ENCODE peak calls at places on chromosomes 6 and 20, in five cellular contexts. C, N, I, B and Y are unnamed samples. For H3K9me3, the result is how much of the 10 kb centered on the place peaks cover.

GRCh38 chr6:45448417-45449389 is 71.0 kb upstream of the SUPT3H start:
- DNase-seq in C (no peak), N (no peak), I (no peak), B (no peak), Y (no peak)

GRCh38 chr6:34897708-34898107 is 8.7 kb downstream of the ANKS1A start:
- DNase-seq in C (no peak), N (no peak), I (no peak), B (no peak), Y (no peak)

GRCh38 chr6:3825851-3826581 is 23.2 kb upstream of the FAM50B start:
- DNase-seq in C (peak), N (peak), I (peak), B (peak), Y (peak)

GRCh38 chr20:63858393-63859165 is 2.7 kb upstream of the ABHD16B start:
- DNase-seq in C (peak), N (peak), I (peak), B (peak), Y (no peak)

GRCh38 chr6:81383472-81383871 is 369.0 kb downstream of the TENT5A start:
- DNase-seq in C (no peak), N (no peak), I (no peak), B (no peak), Y (no peak)

GRCh38 chr6:38259736-38260135 is 380.0 kb downstream of the BTBD9 start:
- DNase-seq in C (no peak), N (no peak), I (peak), B (no peak), Y (no peak)

GRCh38 chr6:108585921-108586320 is 25.2 kb downstream of the FOXO3 start:
- DNase-seq in C (no peak), N (no peak), I (no peak), B (no peak), Y (no peak)

GRCh38 chr6:389622-390021 is 1.9 kb upstream of the IRF4 start:
- DNase-seq in C (no peak), N (no peak), I (no peak), B (no peak), Y (no peak)

GRCh38 chr20:31836853-31837608 is 8.4 kb downstream of the FOXS1 start:
- DNase-seq in C (no peak), N (no peak), I (no peak), B (no peak), Y (no peak)

GRCh38 chr20:62087227-62087626 is 21.5 kb upstream of the TAF4 start:
- DNase-seq in C (peak), N (no peak), I (no peak), B (no peak), Y (no peak)

GRCh38 chr20:38833857-38834164 is 28.3 kb downstream of the PPP1R16B start:
- DNase-seq in C (no peak), N (no peak), I (no peak), B (no peak), Y (no peak)

GRCh38 chr20:64080813-64081619 is 1.1 kb downstream of the OPRL1 start:
- DNase-seq in C (no peak), N (no peak), I (no peak), B (no peak), Y (no peak)

GRCh38 chr20:9458075-9458818 is 56.1 kb upstream of the LAMP5 start:
- DNase-seq in C (no peak), N (no peak), I (no peak), B (peak), Y (no peak)

GRCh38 chr20:6490849-6491248 is 276.6 kb upstream of the BMP2 start:
- DNase-seq in C (no peak), N (no peak), I (no peak), B (no peak), Y (no peak)

GRCh38 chr20:13858496-13859270 is 73.9 kb downstream of the NDUFAF5 start:
- DNase-seq in C (no peak), N (no peak), I (no peak), B (no peak), Y (no peak)

GRCh38 chr6:3888153-3888957 is 39.2 kb downstream of the FAM50B start:
- DNase-seq in C (peak), N (no peak), I (no peak), B (no peak), Y (peak)

GRCh38 chr6:364609-365540 is 26.7 kb upstream of the IRF4 start:
- DNase-seq in C (peak), N (no peak), I (no peak), B (no peak), Y (no peak)

GRCh38 chr20:38471245-38471644 is 1.4 kb upstream of the RALGAPB start:
- DNase-seq in C (no peak), N (no peak), I (no peak), B (no peak), Y (no peak)

GRCh38 chr6:168232046-168232445 is 87.5 kb downstream of the DACT2 start:
- DNase-seq in C (no peak), N (no peak), I (no peak), B (no peak), Y (no peak)

GRCh38 chr6:78513856-78514255 is 353.5 kb upstream of the IRAK1BP1 start:
- DNase-seq in C (no peak), N (no peak), I (no peak), B (no peak), Y (no peak)

GRCh38 chr6:139597781-139598368 is 223.4 kb upstream of the CITED2 start:
- DNase-seq in C (no peak), N (peak), I (peak), B (peak), Y (peak)
- TF ChIP-seq POLR2A in C (no peak), N (no peak), I (no peak), B (peak), Y (no peak)

DNA sequence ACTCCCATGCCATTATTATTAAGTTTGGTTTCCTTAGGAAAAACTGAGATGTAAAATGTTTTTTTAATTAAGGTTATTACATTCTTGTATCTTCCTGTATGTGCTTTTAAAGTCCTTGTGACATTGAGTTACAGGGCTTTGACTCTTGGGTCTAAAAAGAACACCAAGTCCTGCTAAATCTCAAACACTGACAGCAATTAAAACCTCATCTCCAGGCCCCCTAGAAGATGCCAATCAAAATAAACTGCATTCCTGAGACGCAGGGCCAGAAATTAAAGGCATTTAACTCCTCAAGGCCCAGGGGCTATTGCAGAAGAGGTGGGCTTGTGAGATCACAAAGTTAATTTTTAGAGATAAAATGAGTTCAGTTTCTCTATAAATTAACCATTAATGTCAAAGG is 145.7 kb upstream of the CARMIL1 start:
- DNase-seq in C (no peak), N (no peak), I (no peak), B (no peak), Y (no peak)
- H3K9me3 ChIP-seq in C (under half), N (under half), I (under half), B (under half), Y (under half)

DNA sequence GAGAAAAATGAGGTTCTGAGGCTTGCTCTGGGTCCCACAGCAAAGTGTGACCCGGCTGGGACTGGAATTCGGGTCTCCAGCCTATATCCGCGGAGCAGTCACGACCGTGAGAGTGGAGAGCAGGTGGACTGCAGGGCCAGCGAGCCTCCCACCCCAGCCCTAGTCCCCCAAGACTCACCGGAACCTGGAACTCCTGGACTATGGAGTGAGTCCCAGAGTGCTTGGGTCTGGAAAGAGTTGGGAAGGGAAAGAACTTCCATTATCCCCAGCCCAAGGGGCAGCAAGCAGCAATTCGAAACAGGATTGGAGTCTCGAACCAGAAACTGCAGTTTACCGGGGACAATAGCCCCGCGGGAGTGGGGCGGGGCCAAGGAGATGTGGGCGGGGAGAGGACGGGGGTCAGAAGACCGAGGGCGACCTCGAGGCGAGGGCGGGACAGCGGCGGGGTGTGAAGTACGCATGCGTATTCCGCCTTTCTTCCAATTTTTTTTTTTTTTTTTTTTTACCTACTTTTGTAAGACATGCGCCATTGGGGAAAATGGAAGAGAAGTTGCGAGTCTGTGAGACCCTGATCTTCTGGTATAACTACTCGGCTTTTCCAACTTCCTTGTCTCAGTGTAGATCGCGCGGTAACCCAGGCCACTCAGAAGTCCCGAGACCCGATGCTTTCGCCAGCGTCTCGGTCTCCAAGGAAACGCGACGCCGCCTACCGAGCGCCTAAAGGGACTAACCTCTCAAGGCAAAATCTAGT is at the start of gene C20orf96:
- DNase-seq in C (peak), N (peak), I (peak), B (peak), Y (peak)
- TF ChIP-seq POLR2A in C (no peak), N (no peak), I (peak), B (no peak), Y (no peak)

GRCh38 chr20:56273491-56273890 is 25.0 kb downstream of the MC3R start:
- DNase-seq in C (no peak), N (no peak), I (no peak), B (no peak), Y (no peak)

GRCh38 chr20:56278205-56278604 is 29.7 kb downstream of the MC3R start:
- DNase-seq in C (no peak), N (no peak), I (no peak), B (no peak), Y (no peak)

GRCh38 chr20:56271974-56272373 is 23.4 kb downstream of the MC3R start:
- DNase-seq in C (no peak), N (no peak), I (no peak), B (no peak), Y (no peak)

GRCh38 chr20:56268536-56268935 is 20.0 kb downstream of the MC3R start:
- DNase-seq in C (no peak), N (no peak), I (no peak), B (no peak), Y (no peak)

DNA sequence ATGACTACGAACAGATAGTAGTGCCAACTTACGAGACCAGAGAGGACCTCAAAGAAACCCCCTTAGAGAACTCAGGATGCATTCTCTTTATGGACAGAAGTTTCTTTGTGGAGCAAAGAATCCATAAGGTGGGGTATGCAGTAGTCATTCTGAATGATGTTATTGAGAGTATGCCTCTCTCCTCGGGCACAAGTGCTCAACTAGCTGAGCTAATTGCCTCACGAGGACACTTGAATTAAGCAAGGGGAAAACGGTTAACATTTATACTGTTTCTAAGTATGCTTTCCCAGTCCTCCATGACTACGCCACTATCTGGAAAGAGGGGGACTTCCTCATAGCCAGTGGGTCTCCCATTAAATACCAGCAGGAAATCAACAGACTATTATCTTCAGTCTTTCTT is 25.6 kb downstream of the MC3R start:
- DNase-seq in C (no peak), N (no peak), I (no peak), B (no peak), Y (no peak)
- H3K9me3 ChIP-seq in C (under half), N (under half), I (under half), B (under half), Y (under half)

DNA sequence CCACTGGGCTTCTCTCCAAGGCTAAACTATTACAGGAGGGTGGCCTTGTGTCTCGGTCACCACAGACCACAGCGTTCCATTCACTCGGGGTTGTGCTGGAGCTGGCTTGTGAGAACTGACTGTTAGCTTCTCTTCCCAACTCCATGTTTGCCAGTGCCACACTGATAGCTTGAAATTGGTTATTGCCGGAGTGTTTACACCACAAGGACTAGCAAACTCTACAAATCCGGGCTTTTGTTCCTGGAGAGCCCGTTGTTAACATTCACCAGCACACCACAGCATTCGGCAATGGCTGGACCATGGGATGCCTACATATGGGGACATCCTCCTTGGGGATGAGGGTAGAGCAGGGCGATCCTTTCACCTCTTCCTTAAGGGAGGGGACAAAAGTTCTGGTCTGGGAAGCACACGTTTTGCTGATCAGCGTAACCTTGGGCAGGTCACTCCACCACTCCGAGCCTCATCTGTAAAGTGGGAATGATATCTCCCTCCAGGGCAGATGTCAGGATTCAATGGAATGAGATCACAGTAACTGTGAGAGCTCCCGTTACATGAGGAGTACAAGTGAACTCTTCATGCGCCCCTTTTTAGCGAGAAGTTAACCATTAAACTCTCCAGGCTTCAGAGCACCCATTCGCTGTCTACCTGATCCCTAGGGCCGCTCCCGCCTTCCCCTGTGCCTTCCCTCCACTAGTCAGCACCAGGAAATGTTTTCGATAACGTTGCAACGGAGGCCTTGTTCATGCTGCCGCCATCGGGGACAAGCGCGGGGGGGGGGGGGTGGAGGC is 41.7 kb upstream of the TTPAL start:
- DNase-seq in C (no peak), N (no peak), I (no peak), B (peak), Y (no peak)
- TF ChIP-seq POLR2A in C (no peak), N (no peak), I (no peak), B (no peak), Y (no peak)

DNA sequence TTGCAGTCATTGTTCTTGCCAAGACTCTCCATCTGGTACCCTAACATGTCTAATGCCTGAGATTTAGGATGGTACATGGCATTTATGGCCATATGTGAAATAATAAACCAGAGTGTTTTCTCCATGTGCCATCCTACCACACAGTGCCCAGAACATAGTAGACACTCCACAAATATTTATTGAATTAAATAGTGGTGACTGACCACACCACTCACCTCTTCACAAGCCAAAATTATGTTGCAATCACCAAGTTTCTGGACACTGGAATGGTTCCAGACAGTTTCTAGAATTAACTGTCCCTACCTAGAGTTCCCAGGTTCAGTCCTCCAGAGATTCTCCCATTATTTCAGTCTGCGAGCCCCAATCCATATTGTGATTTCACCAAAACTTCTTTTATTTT is 427.3 kb downstream of the KIF16B start:
- DNase-seq in C (no peak), N (no peak), I (no peak), B (no peak), Y (no peak)
- H3K9me3 ChIP-seq in C (under half), N (under half), I (under half), B (under half), Y (under half)

DNA sequence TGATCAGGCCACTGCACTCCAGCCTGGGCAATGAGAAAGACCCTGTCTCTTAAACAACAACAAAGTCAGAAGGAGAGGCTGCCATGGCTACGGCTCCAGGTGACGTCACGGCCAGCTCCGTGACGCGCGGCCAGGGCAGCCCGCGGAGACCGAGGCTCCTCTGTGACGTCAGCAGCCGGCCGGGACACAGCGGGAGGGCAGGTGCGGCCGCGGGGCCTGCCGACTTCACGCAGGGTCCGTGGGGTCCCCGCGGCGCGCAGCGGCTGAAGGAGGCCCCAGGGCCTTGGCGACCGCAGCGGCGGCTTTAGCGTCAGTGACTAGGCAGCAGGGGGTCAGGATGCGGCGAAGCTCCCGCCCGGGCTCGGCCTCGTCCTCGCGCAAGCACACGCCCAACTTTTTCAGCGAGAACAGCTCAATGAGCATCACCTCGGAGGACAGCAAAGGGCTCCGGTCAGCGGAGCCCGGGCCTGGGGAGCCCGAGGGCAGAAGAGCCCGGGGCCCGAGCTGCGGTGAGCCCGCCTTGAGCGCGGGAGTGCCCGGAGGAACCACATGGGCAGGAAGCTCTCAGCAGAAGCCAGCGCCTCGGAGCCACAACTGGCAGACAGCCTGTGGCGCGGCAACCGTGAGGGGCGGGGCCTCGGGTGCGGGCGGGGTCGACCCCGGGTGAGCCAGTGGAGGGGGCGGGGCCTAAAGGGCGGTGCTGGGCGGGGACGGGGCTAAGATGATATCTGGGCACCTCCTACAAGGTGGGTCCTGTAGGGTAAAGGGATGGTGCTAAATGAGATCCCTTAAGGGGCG is at the start of gene SPAG4:
- DNase-seq in C (peak), N (peak), I (no peak), B (peak), Y (peak)
- TF ChIP-seq POLR2A in C (no peak), N (no peak), I (no peak), B (peak), Y (peak)

DNA sequence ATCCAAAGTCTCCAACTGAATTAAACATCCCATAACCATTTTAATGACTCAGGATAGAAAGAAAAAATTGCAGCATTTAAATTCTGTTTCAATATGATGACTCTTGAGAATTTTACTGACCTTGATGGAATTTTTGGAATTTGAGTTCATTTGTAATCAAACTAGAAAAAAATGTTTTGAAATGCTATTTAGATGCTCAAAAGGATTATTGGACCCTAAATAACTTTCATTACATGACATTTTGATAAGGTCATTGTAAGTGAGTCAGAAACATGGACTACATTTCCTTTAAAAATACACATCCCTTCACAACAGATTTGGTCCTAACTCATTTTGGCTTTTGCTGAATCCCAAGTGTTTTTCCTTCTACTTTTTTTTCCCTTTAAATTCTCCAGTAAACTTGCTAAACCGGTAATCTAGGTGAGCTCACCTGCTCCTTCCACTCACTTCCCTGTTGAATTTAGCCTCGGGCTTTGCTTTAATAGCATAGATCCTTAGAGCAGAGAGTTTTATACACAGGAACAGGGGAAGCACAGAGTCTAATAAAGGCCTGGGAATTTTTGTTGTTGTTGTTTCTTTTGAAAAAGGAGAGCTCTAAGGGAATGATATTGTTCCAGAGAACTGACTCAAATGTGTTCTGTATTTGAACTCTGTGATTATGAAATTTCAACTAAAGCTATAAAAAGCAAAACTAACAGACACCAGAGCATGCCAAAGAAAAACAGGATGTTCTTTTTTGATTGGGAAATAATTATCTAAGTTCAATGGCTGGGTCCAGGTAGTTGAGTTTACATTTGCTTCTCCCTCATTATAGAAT is 1088.3 kb upstream of the CITED2 start:
- DNase-seq in C (no peak), N (no peak), I (peak), B (no peak), Y (no peak)
- H3K9me3 ChIP-seq in C (under half), N (under half), I (under half), B (under half), Y (under half)